ENCODE peak calls at places on chromosomes 6 and 20, in seven cellular contexts. Q is IMR-90, N is neuronal stem cell, V is H9, P is mesendoderm, E is mesenchymal stem cell, G is trophoblast cell. I is an unnamed sample.
A peak's percentile ranks its signal among the peaks of the same experiment; 100 is the strongest.

GRCh38 chr20:47700327-47700726 is 85.0 kb downstream of the SULF2 start:
- DNase-seq in V (no peak), Q (no peak), G (no peak), P (no peak), E (no peak), N (no peak), I (no peak)

GRCh38 chr6:91633374-91634184 is 1046.7 kb upstream of the MAP3K7 start:
- DNase-seq in Q (no peak), P (peak; percentile 12), G (no peak), N (peak; percentile 21), E (peak; percentile 15), V (no peak), I (no peak)

GRCh38 chr6:65999288-65999791 is 292.3 kb upstream of the EYS start:
- DNase-seq in P (no peak), N (no peak), G (no peak), Q (no peak), E (no peak), V (no peak), I (no peak)

GRCh38 chr6:52531396-52531795 is 45.5 kb downstream of the TRAM2 start:
- DNase-seq in N (no peak), E (no peak), V (no peak), Q (no peak), G (no peak), P (no peak), I (no peak)

GRCh38 chr6:135299256-135299655 is 118.1 kb downstream of the MYB start:
- DNase-seq in G (no peak), Q (peak; percentile 75), E (no peak), P (no peak), N (no peak), V (no peak), I (no peak)

GRCh38 chr6:4660377-4661321 is 115.6 kb upstream of the CDYL start:
- DNase-seq in P (no peak), N (no peak), G (no peak), E (no peak), V (peak; percentile 28), Q (peak; percentile 51), I (peak; percentile 38)

GRCh38 chr20:46799781-46800180 is 90.3 kb downstream of the SLC2A10 start:
- DNase-seq in V (no peak), G (no peak), E (no peak), N (no peak), P (no peak), Q (no peak), I (no peak)

GRCh38 chr6:167719920-167720319 is 106.8 kb upstream of the AFDN start:
- DNase-seq in V (no peak), N (no peak), Q (no peak), P (no peak), E (no peak), G (no peak), I (no peak)

GRCh38 chr6:64815718-64816117 is 891.3 kb downstream of the EYS start:
- DNase-seq in Q (no peak), G (no peak), P (no peak), V (no peak), N (no peak), E (peak; percentile 57), I (no peak)

GRCh38 chr6:20362623-20363022 is 39.1 kb upstream of the E2F3 start:
- DNase-seq in V (no peak), E (no peak), P (no peak), N (no peak), Q (no peak), G (no peak), I (no peak)

GRCh38 chr6:161342039-161342438 is 68.2 kb upstream of the AGPAT4 start:
- DNase-seq in P (peak; percentile 17), V (no peak), G (peak; percentile 96), Q (no peak), N (no peak), E (no peak), I (no peak)

GRCh38 chr6:280775-281468 is 11.4 kb upstream of the DUSP22 start:
- DNase-seq in E (no peak), G (no peak), P (no peak), V (no peak), N (no peak), Q (no peak), I (no peak)

GRCh38 chr20:58818585-58819285 is 32.0 kb downstream of the GNAS-AS1 start:
- DNase-seq in P (no peak), V (no peak), E (peak; percentile 67), Q (peak; percentile 89), N (no peak), G (peak; percentile 92), I (no peak)

GRCh38 chr6:163180874-163181541 is 233.5 kb upstream of the QKI start:
- DNase-seq in N (peak; percentile 41), Q (no peak), E (peak; percentile 40), G (peak; percentile 86), P (peak; percentile 95), V (peak; percentile 84), I (peak; percentile 70)

GRCh38 chr6:97203343-97203742 is 79.7 kb downstream of the MMS22L start:
- DNase-seq in P (peak; percentile 75), G (no peak), V (no peak), N (no peak), Q (peak; percentile 53), E (peak; percentile 57), I (no peak)

GRCh38 chr20:4300401-4300800 is 285.0 kb upstream of the RNF24 start:
- DNase-seq in Q (no peak), V (no peak), N (no peak), P (no peak), E (no peak), G (no peak), I (no peak)
- H3K4ac ChIP-seq in Q (no peak overlapping the region), V (no peak overlapping the region), N (no peak overlapping the region), P (no peak overlapping the region), E (no peak overlapping the region), G (no peak overlapping the region), I (no peak overlapping the region)

DNA sequence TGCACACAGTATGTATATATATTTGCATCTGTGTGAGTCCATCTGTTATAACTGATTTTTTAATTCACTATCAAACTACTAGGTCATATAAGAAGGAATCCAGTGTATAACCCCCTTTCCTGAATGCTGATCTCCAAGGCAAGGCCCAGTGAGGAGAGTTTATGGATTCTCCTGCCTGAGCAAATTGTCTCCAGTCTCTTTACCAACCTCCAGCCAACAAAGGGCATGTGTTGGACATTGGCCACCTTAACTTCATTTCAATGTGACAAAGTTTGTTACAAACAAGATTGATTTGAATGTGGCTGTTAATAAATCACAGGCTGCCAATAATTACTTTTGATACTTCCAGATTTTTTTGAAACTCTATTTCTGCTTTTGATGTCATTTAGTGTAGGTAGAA is 191.6 kb downstream of the HAO1 start:
- DNase-seq in P (no peak), V (no peak), N (no peak), Q (no peak), G (no peak), E (no peak), I (no peak)
- H3K4ac ChIP-seq in P (no peak overlapping the region), V (no peak overlapping the region), N (no peak overlapping the region), Q (no peak overlapping the region), G (no peak overlapping the region), E (no peak overlapping the region), I (no peak overlapping the region)

GRCh38 chr6:39849764-39850163 is 57.6 kb downstream of the DAAM2 start:
- DNase-seq in Q (peak; percentile 31), N (no peak), P (peak; percentile 37), G (peak; percentile 6), V (no peak), E (peak; percentile 53), I (no peak)
- H3K4ac ChIP-seq in Q (peak overlapping the region; percentile 82), N (no peak overlapping the region), P (no peak overlapping the region), G (no peak overlapping the region), V (no peak overlapping the region), E (peak overlapping the region; percentile 76), I (no peak overlapping the region)

GRCh38 chr20:3364323-3365013 is 43.0 kb downstream of the DNAAF9 start:
- DNase-seq in P (no peak), V (no peak), Q (no peak), E (no peak), N (no peak), G (no peak), I (no peak)
- H3K4ac ChIP-seq in P (no peak overlapping the region), V (no peak overlapping the region), Q (no peak overlapping the region), E (no peak overlapping the region), N (no peak overlapping the region), G (no peak overlapping the region), I (no peak overlapping the region)

GRCh38 chr20:18633411-18633810 is 45.6 kb downstream of the DTD1 start:
- DNase-seq in Q (no peak), V (no peak), N (no peak), E (no peak), P (no peak), G (no peak), I (no peak)

GRCh38 chr20:18632196-18632789 is 44.4 kb downstream of the DTD1 start:
- DNase-seq in Q (peak; percentile 59), P (peak; percentile 80), V (peak; percentile 76), E (peak; percentile 69), N (peak; percentile 67), G (peak; percentile 71), I (peak; percentile 80)

GRCh38 chr20:18624948-18625347 is 37.1 kb downstream of the DTD1 start:
- DNase-seq in G (no peak), N (no peak), P (no peak), E (no peak), Q (no peak), V (no peak), I (no peak)

GRCh38 chr20:18625907-18626655 is 38.2 kb downstream of the DTD1 start:
- DNase-seq in G (no peak), P (no peak), V (no peak), N (no peak), Q (no peak), E (no peak), I (no peak)

GRCh38 chr20:18628330-18628941 is 40.6 kb downstream of the DTD1 start:
- DNase-seq in E (no peak), N (no peak), P (peak; percentile 57), V (peak; percentile 78), G (peak; percentile 62), Q (no peak), I (peak; percentile 29)
- H3K4ac ChIP-seq in E (no peak overlapping the region), N (no peak overlapping the region), P (no peak overlapping the region), V (no peak overlapping the region), G (no peak overlapping the region), Q (no peak overlapping the region), I (no peak overlapping the region)

GRCh38 chr20:19431906-19432305 is 219.5 kb downstream of the SLC24A3 start:
- DNase-seq in E (no peak), N (no peak), P (peak; percentile 56), Q (no peak), G (peak; percentile 66), V (no peak), I (no peak)
- H3K4ac ChIP-seq in E (no peak overlapping the region), N (no peak overlapping the region), P (no peak overlapping the region), Q (no peak overlapping the region), G (no peak overlapping the region), V (no peak overlapping the region), I (no peak overlapping the region)